ENCODE peak calls at places on chromosomes 2 and 18, in nine cellular contexts. N is NCI-H748 treated with DMSO at 0.1 percent for 48 hours, H is NCI-H1694 treated with DMSO at 0.1 percent for 48 hours, F is fibroblast of mammary gland, X is Calu3, Y is tibial artery, K is fibroblast of pulmonary artery, V is LHCN-M2, Z is sciatic nerve. L is an unnamed sample.
A peak's percentile ranks its signal among the peaks of the same experiment; 100 is the strongest.

GRCh38 chr2:158391876-158392275 is 64.7 kb downstream of the CCDC148 start:
- DNase-seq in N (no peak), H (no peak), F (peak; percentile 25), X (peak; percentile 6), Y (no peak), K (no peak), V (peak; percentile 36), Z (no peak), L (no peak)

GRCh38 chr2:214378455-214379103 is 32.3 kb upstream of the VWC2L start:
- DNase-seq in N (no peak), H (no peak), F (no peak), X (peak; percentile 22), Y (no peak), K (no peak), V (no peak), Z (no peak), L (no peak)

GRCh38 chr2:11499081-11499743 is 33.3 kb upstream of the E2F6 start:
- DNase-seq in N (no peak), H (no peak), F (no peak), X (no peak), Y (no peak), K (no peak), V (no peak), Z (no peak), L (no peak)

GRCh38 chr18:44411277-44411900 is 269.3 kb upstream of the SETBP1 start:
- DNase-seq in N (no peak), H (no peak), F (peak; percentile 38), X (no peak), Y (no peak), K (no peak), V (peak; percentile 8), Z (no peak), L (no peak)

GRCh38 chr2:238203104-238203972 is at the start of gene ILKAP:
- DNase-seq in N (peak; percentile 64), H (peak; percentile 70), F (peak; percentile 68), X (peak; percentile 93), Y (peak; percentile 93), K (peak; percentile 78), V (peak; percentile 75), Z (peak; percentile 92), L (peak; percentile 84)

GRCh38 chr2:25672500-25673169 is 742 bp downstream of the DTNB start:
- DNase-seq in N (peak; percentile 36), H (peak; percentile 21), F (no peak), X (peak; percentile 71), Y (peak; percentile 77), K (peak; percentile 33), V (peak; percentile 36), Z (peak; percentile 66), L (no peak)

GRCh38 chr2:237520290-237520689 is 33.2 kb downstream of the MLPH start:
- DNase-seq in N (no peak), H (no peak), F (no peak), X (no peak), Y (no peak), K (no peak), V (no peak), Z (no peak), L (no peak)

GRCh38 chr18:75200071-75200470 is 8.9 kb downstream of the PTGR3 start:
- DNase-seq in N (no peak), H (no peak), F (peak; percentile 78), X (no peak), Y (no peak), K (no peak), V (no peak), Z (no peak), L (no peak)

GRCh38 chr2:195029804-195030654 is 627.0 kb upstream of the SLC39A10 start:
- DNase-seq in N (no peak), H (no peak), F (peak; percentile 49), X (no peak), Y (no peak), K (no peak), V (peak; percentile 58), Z (no peak), L (no peak)

GRCh38 chr2:184394642-184395041 is 203.7 kb upstream of the ZNF804A start:
- DNase-seq in N (no peak), H (no peak), F (no peak), X (peak; percentile 18), Y (no peak), K (no peak), V (no peak), Z (no peak), L (no peak)

GRCh38 chr2:181285116-181285515 is 172.1 kb upstream of the ITGA4 start:
- DNase-seq in N (no peak), H (no peak), F (no peak), X (no peak), Y (no peak), K (no peak), V (no peak), Z (no peak), L (no peak)

GRCh38 chr2:101149241-101150192 is 1.7 kb downstream of the TBC1D8 start:
- DNase-seq in N (no peak), H (no peak), F (peak; percentile 29), X (peak; percentile 36), Y (no peak), K (no peak), V (no peak), Z (no peak), L (no peak)

GRCh38 chr2:53568463-53568862 is 199.1 kb upstream of the CHAC2 start:
- DNase-seq in N (no peak), H (no peak), F (peak; percentile 10), X (no peak), Y (no peak), K (no peak), V (peak; percentile 15), Z (no peak), L (no peak)

GRCh38 chr2:174023591-174024523 is 58.7 kb upstream of the SP3 start:
- DNase-seq in N (no peak), H (peak; percentile 91), F (peak; percentile 99), X (no peak), Y (peak; percentile 79), K (peak; percentile 96), V (peak; percentile 65), Z (no peak), L (peak; percentile 93)